ENCODE peak calls at places on chromosome 6, in eight cellular contexts. T, M, D, V, Y, K, Z and O are unnamed samples.

GRCh38 chr6:90328004-90328403 is 31.4 kb upstream of the BACH2 start:
- DNase-seq in M (no peak), K (no peak), Y (no peak), T (no peak), V (no peak), Z (no peak), D (no peak), O (no peak)

GRCh38 chr6:44811456-44811855 is 423.9 kb downstream of the CDC5L start:
- DNase-seq in M (no peak), D (no peak), K (no peak), T (no peak), V (no peak), Z (no peak), Y (no peak), O (no peak)

GRCh38 chr6:88992741-88993557 is 29.5 kb upstream of the RNGTT start:
- DNase-seq in V (peak; percentile 41), D (no peak), Y (no peak), K (no peak), M (no peak), T (no peak), Z (no peak), O (no peak)

GRCh38 chr6:43838276-43839036 is 68.4 kb downstream of the VEGFA start:
- DNase-seq in Z (no peak), T (peak; percentile 24), D (peak; percentile 89), M (no peak), Y (peak; percentile 32), V (peak; percentile 87), K (peak; percentile 17), O (peak; percentile 64)

GRCh38 chr6:150719099-150719767 is 119.5 kb downstream of the PLEKHG1 start:
- DNase-seq in Y (no peak), V (no peak), D (no peak), T (no peak), Z (no peak), M (no peak), K (no peak), O (no peak)

GRCh38 chr6:133062702-133063319 is 178.3 kb upstream of the EYA4 start:
- DNase-seq in T (no peak), D (no peak), K (peak; percentile 12), Y (no peak), M (no peak), Z (no peak), V (peak; percentile 24), O (peak; percentile 60)

GRCh38 chr6:31971993-31972708 is at the start of gene DXO:
- DNase-seq in T (peak; percentile 97), D (peak; percentile 98), Y (peak; percentile 98), V (peak; percentile 100), M (peak; percentile 98), Z (peak; percentile 92), K (peak; percentile 97), O (peak; percentile 93)

GRCh38 chr6:77433888-77434287 is 29.4 kb downstream of the HTR1B start:
- DNase-seq in M (no peak), D (no peak), V (no peak), Z (no peak), K (no peak), Y (no peak), T (no peak), O (no peak)

GRCh38 chr6:79441222-79441621 is 96.0 kb downstream of the LCA5 start:
- DNase-seq in D (no peak), Y (no peak), K (no peak), Z (no peak), T (no peak), V (no peak), M (no peak), O (no peak)

GRCh38 chr6:2855061-2855519 is 13.4 kb upstream of the SERPINB1 start:
- DNase-seq in M (no peak), Y (no peak), Z (no peak), K (no peak), D (no peak), V (peak; percentile 76), T (no peak), O (no peak)

GRCh38 chr6:100446115-100446921 is 18.4 kb downstream of the SIM1 start:
- DNase-seq in M (no peak), D (no peak), Z (no peak), T (no peak), Y (no peak), V (no peak), K (no peak), O (no peak)

GRCh38 chr6:123808556-123808955 is 4.9 kb downstream of the NKAIN2 start:
- DNase-seq in T (peak; percentile 33), M (no peak), K (no peak), Z (no peak), D (no peak), Y (no peak), V (no peak), O (no peak)

GRCh38 chr6:153625089-153625488 is 414.0 kb upstream of the OPRM1 start:
- DNase-seq in Y (no peak), K (peak; percentile 46), T (no peak), Z (no peak), M (no peak), V (peak; percentile 87), D (no peak), O (no peak)

GRCh38 chr6:133895573-133896343 is 6.8 kb downstream of the TCF21 start:
- DNase-seq in T (no peak), D (no peak), V (peak; percentile 57), M (peak; percentile 43), Z (no peak), Y (no peak), K (peak; percentile 39), O (no peak)

GRCh38 chr6:40124924-40125323 is 190.7 kb upstream of the MOCS1 start:
- DNase-seq in T (no peak), V (no peak), Y (no peak), K (no peak), M (no peak), Z (no peak), D (no peak), O (no peak)

GRCh38 chr6:30685977-30686907 is at the start of gene PPP1R18:
- DNase-seq in Y (peak; percentile 87), Z (no peak), V (peak; percentile 73), K (peak; percentile 90), T (peak; percentile 73), M (peak; percentile 92), D (peak; percentile 82), O (peak; percentile 92)

GRCh38 chr6:44966449-44967091 is 361.6 kb upstream of the RUNX2 start:
- DNase-seq in D (no peak), Z (no peak), Y (no peak), V (peak; percentile 81), M (no peak), K (no peak), T (no peak), O (no peak)

GRCh38 chr6:7812623-7813022 is 86.7 kb downstream of the BMP6 start:
- DNase-seq in K (no peak), M (no peak), D (no peak), Z (no peak), Y (no peak), T (no peak), V (no peak), O (no peak)

GRCh38 chr6:143468026-143468425 is 17.4 kb downstream of the PEX3 start:
- DNase-seq in D (no peak), Y (no peak), V (no peak), M (no peak), Z (no peak), K (no peak), T (no peak), O (no peak)

GRCh38 chr6:143465546-143465945 is 14.9 kb downstream of the PEX3 start:
- DNase-seq in V (peak; percentile 62), Y (no peak), K (no peak), Z (no peak), D (no peak), M (no peak), T (no peak), O (no peak)
- TF ChIP-seq CTCF in V (no peak), Y (no peak), K (no peak), Z (no peak), D (no peak), M (no peak), T (no peak), O (no peak)

DNA sequence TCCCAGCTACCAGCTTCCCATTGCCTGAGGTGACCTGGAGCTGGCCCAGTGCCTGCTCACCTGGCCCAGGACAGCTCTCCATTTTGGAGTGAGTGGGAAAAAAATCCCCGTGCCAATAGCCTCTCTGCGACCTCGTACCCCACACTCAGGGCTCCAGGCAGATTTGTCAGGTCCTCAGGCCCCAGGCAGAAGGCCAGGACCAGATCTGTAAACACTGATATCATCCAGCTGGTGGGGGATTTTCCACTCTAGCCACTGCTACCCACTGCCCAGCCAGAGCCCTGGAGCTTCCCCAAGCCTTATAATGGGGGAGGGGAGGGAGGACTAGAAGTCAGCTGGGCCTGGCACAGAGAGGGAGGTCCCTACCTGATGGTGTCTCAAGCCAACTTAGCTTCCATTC is 1.3 kb upstream of the PGC start:
- DNase-seq in M (no peak), T (no peak), Y (no peak), V (no peak), D (no peak), K (no peak), Z (no peak), O (no peak)
- H3K4me1 ChIP-seq in M (no peaks in the 10 kb centered on the region), T (no peaks in the 10 kb centered on the region), Y (no peaks in the 10 kb centered on the region), V (no peaks in the 10 kb centered on the region), D (no peaks in the 10 kb centered on the region), K (no peaks in the 10 kb centered on the region), Z (no peaks in the 10 kb centered on the region), O (no peaks in the 10 kb centered on the region)

GRCh38 chr6:159181914-159182313 is 12.7 kb downstream of the FNDC1 start:
- DNase-seq in D (no peak), K (no peak), M (no peak), Y (no peak), Z (no peak), T (no peak), V (no peak), O (no peak)
- TF ChIP-seq CTCF in D (no peak), K (no peak), M (no peak), Y (no peak), Z (no peak), T (no peak), V (no peak), O (no peak)

DNA sequence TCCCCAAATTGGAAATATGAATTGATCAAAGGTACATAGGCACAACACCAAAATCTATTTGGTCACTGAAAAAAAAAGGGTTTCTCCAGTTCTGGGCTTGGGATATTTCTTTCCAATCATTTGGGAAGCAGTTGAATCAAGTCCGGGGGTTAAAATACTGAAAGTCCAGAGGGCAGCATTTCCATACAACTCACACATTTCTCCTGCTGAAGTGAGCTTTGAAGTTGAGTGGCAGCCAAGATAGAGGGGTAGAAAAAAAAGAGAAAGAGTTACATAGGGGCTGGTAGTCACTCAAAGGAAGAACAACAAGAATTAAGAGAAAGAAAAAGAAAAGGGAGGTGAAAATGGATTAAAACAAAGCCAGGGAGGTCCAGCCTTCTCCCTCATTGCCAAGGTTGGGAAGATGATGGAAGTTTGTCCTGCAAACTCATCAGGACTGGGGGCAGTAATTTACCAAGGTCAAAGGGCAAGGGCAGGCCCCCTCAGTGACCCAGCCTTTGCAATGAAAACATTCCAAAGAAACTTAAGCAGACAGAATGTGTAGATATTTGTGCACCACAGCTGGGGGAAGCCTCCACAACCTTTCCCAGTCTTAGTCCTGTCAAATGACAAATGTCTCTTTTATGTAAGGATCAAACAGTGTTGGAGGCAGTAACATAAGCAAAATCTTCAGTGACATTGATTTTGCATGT is 525.3 kb upstream of the JARID2 start:
- DNase-seq in Y (no peak), K (no peak), M (no peak), V (no peak), Z (no peak), D (no peak), T (no peak), O (no peak)
- H3K4me1 ChIP-seq in Y (no peaks in the 10 kb centered on the region), K (peaks cover 15% of the 10 kb centered on the region), M (peaks cover 7% of the 10 kb centered on the region), V (peaks cover 33% of the 10 kb centered on the region), Z (no peaks in the 10 kb centered on the region), D (no peaks in the 10 kb centered on the region), T (no peaks in the 10 kb centered on the region), O (peaks cover 15% of the 10 kb centered on the region)